ENCODE peak calls at places on chromosomes 3 and 15, in five cellular contexts. W is brain microvascular endothelial cell, L is IMR-90, D is tibial nerve, P is heart right ventricle. T is an unnamed sample.

GRCh38 chr15:57440167-57440566 is 63.9 kb downstream of the CGNL1 start:
- DNase-seq in L (no peak), D (no peak), P (no peak), W (no peak), T (no peak)

GRCh38 chr3:66376568-66376967 is 124.3 kb downstream of the LRIG1 start:
- DNase-seq in W (peak), L (peak), P (no peak), D (peak), T (no peak)

GRCh38 chr3:64716110-64716509 is 28.3 kb upstream of the ADAMTS9 start:
- DNase-seq in D (no peak), L (peak), W (no peak), P (no peak), T (no peak)

GRCh38 chr3:116051040-116051439 is 394.2 kb downstream of the LSAMP start:
- DNase-seq in W (no peak), P (no peak), D (no peak), L (no peak), T (no peak)

GRCh38 chr3:150216041-150216811 is 191.9 kb upstream of the TSC22D2 start:
- DNase-seq in P (peak), L (peak), D (peak), W (peak), T (no peak)

GRCh38 chr3:170815340-170815739 is 54.7 kb downstream of the RPL22L1 start:
- DNase-seq in P (no peak), D (no peak), L (no peak), W (peak), T (no peak)

GRCh38 chr15:70633394-70633793 is 130.0 kb downstream of the UACA start:
- DNase-seq in D (no peak), W (no peak), P (peak), L (no peak), T (no peak)

GRCh38 chr3:46215810-46216414 is 7.8 kb upstream of the CCR1 start:
- DNase-seq in P (no peak), L (peak), D (no peak), W (peak), T (no peak)

GRCh38 chr3:38084019-38084968 is 45.3 kb downstream of the DLEC1 start:
- DNase-seq in L (peak), W (no peak), D (no peak), P (no peak), T (no peak)

GRCh38 chr3:107921083-107921482 is 169.7 kb downstream of the CD47 start:
- DNase-seq in L (no peak), W (no peak), D (no peak), P (no peak), T (no peak)

GRCh38 chr3:170611746-170612145 is 25.9 kb upstream of the SLC7A14 start:
- DNase-seq in P (no peak), W (no peak), D (no peak), L (no peak), T (no peak)

GRCh38 chr15:36325206-36325605 is 254.2 kb upstream of the CDIN1 start:
- DNase-seq in L (no peak), W (no peak), P (no peak), D (no peak), T (no peak)

GRCh38 chr3:188807002-188807401 is 364.8 kb upstream of the TPRG1 start:
- DNase-seq in D (no peak), P (no peak), L (peak), W (no peak), T (no peak)

GRCh38 chr3:23356169-23356568 is 153.0 kb downstream of the UBE2E2 start:
- DNase-seq in L (no peak), P (no peak), D (no peak), W (no peak), T (no peak)

GRCh38 chr3:153210116-153210515 is 48.1 kb downstream of the RAP2B start:
- DNase-seq in D (no peak), W (no peak), L (peak), P (no peak), T (no peak)

GRCh38 chr3:139122221-139122581 is 77.5 kb upstream of the PRR23C start:
- DNase-seq in D (peak), P (no peak), L (peak), W (no peak), T (no peak)

GRCh38 chr3:127799476-127800222 is 22.7 kb downstream of the MGLL start:
- DNase-seq in W (peak), P (no peak), D (no peak), L (peak), T (no peak)

GRCh38 chr3:9499455-9500107 is 54.0 kb downstream of the LHFPL4 start:
- DNase-seq in D (no peak), L (no peak), P (no peak), W (no peak), T (no peak)

GRCh38 chr15:94231728-94232086 is 346 bp downstream of the MCTP2 start:
- DNase-seq in P (no peak), W (no peak), D (no peak), L (no peak), T (no peak)

GRCh38 chr3:142963266-142964149 is at the start of gene PAQR9:
- DNase-seq in D (no peak), W (no peak), P (peak), L (no peak), T (no peak)

GRCh38 chr15:98954411-98954810 is 53.2 kb downstream of the PGPEP1L start:
- DNase-seq in P (peak), D (peak), W (peak), L (peak), T (peak)

GRCh38 chr15:98401029-98401428 is 247.3 kb upstream of the IGF1R start:
- DNase-seq in W (no peak), D (peak), L (no peak), P (no peak), T (no peak)

GRCh38 chr15:96068897-96069296 is 261.6 kb upstream of the NR2F2 start:
- DNase-seq in L (no peak), W (no peak), P (no peak), D (no peak), T (no peak)

GRCh38 chr3:66255865-66256264 is 35.1 kb downstream of the SLC25A26 start:
- DNase-seq in L (no peak), D (no peak), W (no peak), P (no peak), T (no peak)

GRCh38 chr3:32428092-32429068 is 36.7 kb downstream of the CMTM7 start:
- DNase-seq in P (no peak), W (no peak), L (no peak), D (no peak), T (no peak)

GRCh38 chr3:173869786-173870185 is 472.2 kb downstream of the NLGN1 start:
- DNase-seq in P (no peak), D (no peak), W (no peak), L (no peak), T (no peak)

GRCh38 chr3:129166579-129167332 is 5.9 kb upstream of the ISY1 start:
- DNase-seq in W (no peak), D (no peak), L (no peak), P (no peak), T (no peak)

GRCh38 chr3:129164500-129164899 is 3.6 kb upstream of the ISY1 start:
- DNase-seq in P (no peak), L (no peak), W (no peak), D (no peak), T (no peak)

GRCh38 chr3:129162729-129163579 is 2.1 kb upstream of the ISY1 start:
- DNase-seq in P (no peak), D (no peak), W (no peak), L (no peak), T (no peak)

GRCh38 chr3:129161860-129162271 is 1.0 kb upstream of the ISY1 start:
- DNase-seq in P (no peak), W (no peak), D (no peak), L (peak), T (no peak)

DNA sequence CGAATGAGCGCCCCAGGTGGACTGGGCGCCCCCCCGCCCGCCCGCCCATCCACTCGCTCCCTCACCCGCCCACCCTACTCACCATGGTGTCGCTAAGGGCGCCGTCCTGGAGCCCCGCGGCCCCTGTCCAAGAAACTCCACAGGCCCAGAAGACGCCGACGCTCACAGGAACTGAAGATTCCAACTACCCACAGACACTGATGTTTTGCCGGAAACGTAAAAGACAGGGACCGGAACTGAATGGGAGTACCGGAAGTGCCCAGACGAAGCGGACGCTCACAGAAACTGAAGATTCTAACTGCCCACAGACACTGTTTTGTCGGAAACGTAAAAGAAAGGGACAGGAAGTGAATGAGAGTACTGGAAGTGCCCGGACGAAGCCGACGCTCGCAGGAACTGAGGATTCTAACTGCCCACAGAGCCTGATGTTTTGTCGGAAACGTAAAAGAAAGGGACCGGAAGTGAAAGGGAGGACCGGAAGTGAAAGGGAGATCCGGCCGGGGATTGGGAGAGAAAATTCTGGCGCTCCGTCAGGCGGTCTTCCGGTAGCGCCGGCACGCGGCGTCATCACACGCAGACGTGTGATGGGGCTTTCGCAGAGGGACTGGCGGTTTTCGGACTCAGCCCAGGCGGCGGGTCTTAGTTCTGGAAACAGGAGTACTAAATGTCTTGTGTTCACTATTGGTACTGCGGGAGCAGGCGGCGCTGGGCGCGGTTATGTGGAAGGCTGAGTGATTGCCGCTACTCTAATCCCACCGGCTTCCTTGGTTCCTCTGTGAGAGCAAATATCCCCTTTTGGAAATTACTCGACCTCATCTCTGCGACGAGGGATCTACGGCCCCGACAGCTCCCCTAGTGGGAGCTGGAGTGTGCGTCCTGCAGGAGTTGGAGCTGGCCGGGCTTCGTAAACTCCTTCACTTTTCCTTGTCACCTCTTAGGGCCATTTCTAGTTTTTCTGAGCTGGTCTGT is at the start of gene ISY1:
- DNase-seq in D (peak), W (peak), P (peak), L (peak), T (peak)
- TF ChIP-seq CTCF in D (peak), W (peak), P (peak), L (peak), T (peak)

GRCh38 chr3:196771067-196771466 is 31.4 kb downstream of the PAK2 start:
- DNase-seq in D (no peak), P (no peak), L (no peak), W (no peak), T (no peak)

GRCh38 chr3:196774191-196774820 is 34.6 kb downstream of the PAK2 start:
- DNase-seq in L (no peak), P (no peak), D (no peak), W (no peak), T (no peak)

GRCh38 chr3:196774845-196775422 is 35.3 kb downstream of the PAK2 start:
- DNase-seq in L (peak), D (no peak), W (no peak), P (no peak), T (no peak)

GRCh38 chr3:196772102-196772501 is 32.4 kb downstream of the PAK2 start:
- DNase-seq in D (no peak), L (no peak), W (no peak), P (no peak), T (no peak)

DNA sequence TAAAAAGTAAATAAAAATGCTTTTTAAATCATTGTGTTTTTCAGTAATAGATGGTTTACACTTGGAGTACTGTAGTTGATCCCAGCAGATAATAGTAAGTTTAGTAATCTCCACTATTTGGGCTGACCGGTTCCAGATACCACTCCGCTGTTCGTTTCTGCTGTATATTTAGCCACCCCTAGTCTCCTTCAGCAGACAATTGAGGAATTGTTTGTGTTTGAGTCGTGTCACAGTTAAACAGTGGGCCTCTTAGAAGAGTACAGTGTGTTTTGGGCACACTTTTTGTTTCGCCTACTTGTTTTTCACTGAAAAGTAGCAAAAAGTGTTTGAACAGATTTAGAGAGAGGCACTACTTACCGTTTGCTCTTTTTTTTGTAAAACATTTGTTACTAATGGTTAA is 33.2 kb downstream of the PAK2 start:
- DNase-seq in P (no peak), D (no peak), L (no peak), W (no peak), T (no peak)
- TF ChIP-seq CTCF in P (no peak), D (no peak), L (no peak), W (no peak), T (no peak)

GRCh38 chr15:33009603-33010002 is 184.9 kb downstream of the FMN1 start:
- DNase-seq in P (no peak), D (no peak), W (no peak), L (no peak), T (no peak)

GRCh38 chr15:33008284-33009011 is 186.1 kb downstream of the FMN1 start:
- DNase-seq in D (no peak), P (no peak), W (peak), L (peak), T (no peak)

GRCh38 chr15:33005582-33005981 is 188.9 kb downstream of the FMN1 start:
- DNase-seq in W (no peak), D (no peak), L (no peak), P (no peak), T (no peak)

GRCh38 chr15:33009026-33009425 is 185.5 kb downstream of the FMN1 start:
- DNase-seq in W (no peak), P (no peak), L (no peak), D (no peak), T (no peak)

GRCh38 chr15:33007295-33007855 is 187.1 kb downstream of the FMN1 start:
- DNase-seq in D (no peak), P (no peak), L (peak), W (peak), T (no peak)
- TF ChIP-seq CTCF in D (no peak), P (no peak), L (peak), W (peak), T (peak)

DNA sequence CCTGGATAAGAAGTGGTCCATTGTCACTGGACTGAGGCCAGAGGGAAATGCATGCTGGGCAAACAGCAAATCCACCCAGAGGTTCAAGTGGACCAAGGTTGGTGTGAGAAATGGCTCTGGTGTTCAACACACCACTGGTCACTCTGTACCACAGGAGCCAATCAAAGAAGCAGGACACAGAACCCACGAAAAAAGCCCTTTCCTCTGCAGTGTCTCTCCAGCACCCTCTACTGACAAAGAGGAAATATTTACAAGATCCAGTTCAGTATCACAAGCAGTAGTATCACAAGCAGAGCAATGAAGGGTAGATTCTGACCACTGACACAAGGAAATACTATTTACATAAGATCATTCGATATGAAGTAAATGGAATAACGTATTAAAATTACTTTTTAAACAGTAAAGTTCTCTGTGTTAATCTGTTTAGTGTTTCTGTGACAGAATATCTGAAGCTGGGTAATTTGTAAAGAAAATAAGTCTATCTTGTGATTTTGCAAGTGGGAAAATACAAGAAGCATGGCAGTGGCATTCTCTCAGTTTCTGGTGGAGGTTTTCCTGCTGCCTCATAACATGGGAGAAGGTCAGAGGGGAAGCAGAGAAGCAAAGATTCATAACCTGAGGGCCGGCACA is 390.7 kb downstream of the EFHB start:
- DNase-seq in L (no peak), W (no peak), D (no peak), P (no peak), T (no peak)
- TF ChIP-seq CTCF in L (no peak), W (peak), D (peak), P (peak), T (peak)

DNA sequence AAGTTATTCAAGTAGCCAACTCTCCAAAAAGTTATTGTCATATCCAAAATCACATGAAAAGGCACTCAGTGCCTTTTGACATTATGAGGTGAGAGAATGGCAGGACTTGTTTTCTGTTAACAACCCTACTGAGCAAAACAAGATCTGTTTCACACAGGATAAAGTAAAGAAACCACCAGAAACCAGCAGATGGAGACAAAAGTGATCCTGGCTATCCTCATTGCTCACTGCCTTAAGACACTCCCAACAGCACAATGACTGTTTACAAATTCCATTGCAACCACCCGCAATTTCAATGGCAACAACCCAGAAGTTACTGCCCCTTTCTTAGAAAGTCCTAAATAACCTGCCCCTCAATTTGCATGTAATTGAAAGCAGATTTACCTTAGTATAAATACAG is 352.6 kb upstream of the NDN start:
- DNase-seq in W (no peak), P (no peak), L (no peak), D (no peak), T (no peak)
- TF ChIP-seq CTCF in W (no peak), P (no peak), L (no peak), D (no peak), T (no peak)

T was measured in chondrocyte.